ENCODE peak calls at places on chromosomes 1 and 21, in ten cellular contexts. One of them, this sample, is unnamed.

GRCh38 chr1:110007458-110007857 is 22.9 kb downstream of the AHCYL1 start:
- DNase-seq in colonic mucosa: no peak
- DNase-seq in CD4-positive, alpha-beta T cell: no peak
- DNase-seq in fibroblast of lung: no peak
- DNase-seq in keratinocyte: no peak
- DNase-seq in upper lobe of right lung: no peak
- DNase-seq in neuronal stem cell: no peak
- DNase-seq in GM23248: no peak
- DNase-seq in cardiac muscle cell: no peak
- DNase-seq in epithelial cell of prostate: no peak
- DNase-seq in this sample: no peak

GRCh38 chr1:184802739-184803492 is 48.3 kb upstream of the EDEM3 start:
- DNase-seq in colonic mucosa: no peak
- DNase-seq in CD4-positive, alpha-beta T cell: no peak
- DNase-seq in fibroblast of lung: peak; percentile 24
- DNase-seq in keratinocyte: no peak
- DNase-seq in upper lobe of right lung: no peak
- DNase-seq in neuronal stem cell: no peak
- DNase-seq in GM23248: peak; percentile 40
- DNase-seq in cardiac muscle cell: no peak
- DNase-seq in epithelial cell of prostate: no peak
- DNase-seq in this sample: no peak

GRCh38 chr21:32209580-32209979 is 69.3 kb downstream of the MIS18A start:
- DNase-seq in colonic mucosa: no peak
- DNase-seq in CD4-positive, alpha-beta T cell: no peak
- DNase-seq in fibroblast of lung: no peak
- DNase-seq in keratinocyte: no peak
- DNase-seq in upper lobe of right lung: no peak
- DNase-seq in neuronal stem cell: no peak
- DNase-seq in GM23248: no peak
- DNase-seq in cardiac muscle cell: no peak
- DNase-seq in epithelial cell of prostate: no peak
- DNase-seq in this sample: no peak

GRCh38 chr1:219518168-219518905 is 94.6 kb downstream of the ZC3H11B start:
- DNase-seq in colonic mucosa: no peak
- DNase-seq in CD4-positive, alpha-beta T cell: no peak
- DNase-seq in fibroblast of lung: peak; percentile 98
- DNase-seq in keratinocyte: peak; percentile 11
- DNase-seq in upper lobe of right lung: no peak
- DNase-seq in neuronal stem cell: no peak
- DNase-seq in GM23248: peak; percentile 47
- DNase-seq in cardiac muscle cell: peak; percentile 50
- DNase-seq in epithelial cell of prostate: peak; percentile 64
- DNase-seq in this sample: no peak

GRCh38 chr1:213535679-213536078 is 452.1 kb upstream of the PROX1 start:
- DNase-seq in colonic mucosa: no peak
- DNase-seq in CD4-positive, alpha-beta T cell: no peak
- DNase-seq in fibroblast of lung: no peak
- DNase-seq in keratinocyte: no peak
- DNase-seq in upper lobe of right lung: no peak
- DNase-seq in neuronal stem cell: no peak
- DNase-seq in GM23248: no peak
- DNase-seq in cardiac muscle cell: no peak
- DNase-seq in epithelial cell of prostate: no peak
- DNase-seq in this sample: no peak

GRCh38 chr1:108034396-108034795 is 69.4 kb upstream of the VAV3 start:
- DNase-seq in colonic mucosa: no peak
- DNase-seq in CD4-positive, alpha-beta T cell: no peak
- DNase-seq in fibroblast of lung: no peak
- DNase-seq in keratinocyte: no peak
- DNase-seq in upper lobe of right lung: no peak
- DNase-seq in neuronal stem cell: no peak
- DNase-seq in GM23248: peak; percentile 50
- DNase-seq in cardiac muscle cell: no peak
- DNase-seq in epithelial cell of prostate: no peak
- DNase-seq in this sample: no peak

GRCh38 chr1:153540394-153541361 is at the start of gene S100A5:
- DNase-seq in colonic mucosa: no peak
- DNase-seq in CD4-positive, alpha-beta T cell: peak; percentile 59
- DNase-seq in fibroblast of lung: peak; percentile 78
- DNase-seq in keratinocyte: no peak
- DNase-seq in upper lobe of right lung: peak; percentile 58
- DNase-seq in neuronal stem cell: no peak
- DNase-seq in GM23248: peak; percentile 71
- DNase-seq in cardiac muscle cell: peak; percentile 35
- DNase-seq in epithelial cell of prostate: no peak
- DNase-seq in this sample: no peak

GRCh38 chr1:85058311-85058710 is 10.0 kb upstream of the MCOLN3 start:
- DNase-seq in colonic mucosa: no peak
- DNase-seq in CD4-positive, alpha-beta T cell: no peak
- DNase-seq in fibroblast of lung: no peak
- DNase-seq in keratinocyte: no peak
- DNase-seq in upper lobe of right lung: no peak
- DNase-seq in neuronal stem cell: no peak
- DNase-seq in GM23248: no peak
- DNase-seq in cardiac muscle cell: no peak
- DNase-seq in epithelial cell of prostate: no peak
- DNase-seq in this sample: no peak

DNA sequence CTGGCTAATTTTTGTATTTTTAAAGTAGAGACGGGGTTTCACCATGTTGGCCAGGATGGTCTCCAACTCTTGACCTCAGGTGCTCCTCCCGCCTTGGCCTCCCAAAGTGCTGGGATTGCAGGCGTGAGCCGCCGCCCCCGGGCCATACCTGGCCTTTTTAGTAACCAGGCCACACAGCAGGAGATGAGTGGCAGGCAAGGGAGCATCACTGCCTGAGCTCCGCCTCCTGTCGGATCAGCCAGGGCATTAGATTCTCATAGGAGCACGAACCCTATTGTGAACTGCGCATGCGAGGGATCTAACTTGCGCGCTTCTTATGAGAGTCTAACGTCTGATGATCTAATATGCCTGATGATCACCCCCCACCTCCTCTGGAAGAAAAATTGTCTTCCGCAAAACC is 308.7 kb upstream of the PRMT6 start:
- DNase-seq in colonic mucosa: no peak
- DNase-seq in CD4-positive, alpha-beta T cell: no peak
- DNase-seq in fibroblast of lung: no peak
- DNase-seq in keratinocyte: no peak
- DNase-seq in upper lobe of right lung: peak; percentile 23
- DNase-seq in neuronal stem cell: no peak
- DNase-seq in GM23248: no peak
- DNase-seq in cardiac muscle cell: no peak
- DNase-seq in epithelial cell of prostate: no peak
- DNase-seq in this sample: no peak
- H3K27ac ChIP-seq in colonic mucosa: no peak overlapping the region
- H3K27ac ChIP-seq in CD4-positive, alpha-beta T cell: no peak overlapping the region
- H3K27ac ChIP-seq in fibroblast of lung: no peak overlapping the region
- H3K27ac ChIP-seq in keratinocyte: no peak overlapping the region
- H3K27ac ChIP-seq in upper lobe of right lung: no peak overlapping the region
- H3K27ac ChIP-seq in neuronal stem cell: no peak overlapping the region
- H3K27ac ChIP-seq in GM23248: no peak overlapping the region
- H3K27ac ChIP-seq in cardiac muscle cell: no peak overlapping the region
- H3K27ac ChIP-seq in epithelial cell of prostate: no peak overlapping the region
- H3K27ac ChIP-seq in this sample: no peak overlapping the region

GRCh38 chr1:47578862-47579419 is 141.1 kb downstream of the FOXD2 start:
- DNase-seq in colonic mucosa: no peak
- DNase-seq in CD4-positive, alpha-beta T cell: no peak
- DNase-seq in fibroblast of lung: no peak
- DNase-seq in keratinocyte: no peak
- DNase-seq in upper lobe of right lung: no peak
- DNase-seq in neuronal stem cell: no peak
- DNase-seq in GM23248: no peak
- DNase-seq in cardiac muscle cell: peak; percentile 21
- DNase-seq in epithelial cell of prostate: no peak
- DNase-seq in this sample: no peak

GRCh38 chr1:47579809-47580208 is 142.0 kb downstream of the FOXD2 start:
- DNase-seq in colonic mucosa: no peak
- DNase-seq in CD4-positive, alpha-beta T cell: no peak
- DNase-seq in fibroblast of lung: no peak
- DNase-seq in keratinocyte: no peak
- DNase-seq in upper lobe of right lung: no peak
- DNase-seq in neuronal stem cell: no peak
- DNase-seq in GM23248: no peak
- DNase-seq in cardiac muscle cell: no peak
- DNase-seq in epithelial cell of prostate: no peak
- DNase-seq in this sample: no peak

GRCh38 chr1:47577310-47578025 is 139.6 kb downstream of the FOXD2 start:
- DNase-seq in colonic mucosa: no peak
- DNase-seq in CD4-positive, alpha-beta T cell: no peak
- DNase-seq in fibroblast of lung: no peak
- DNase-seq in keratinocyte: no peak
- DNase-seq in upper lobe of right lung: no peak
- DNase-seq in neuronal stem cell: no peak
- DNase-seq in GM23248: no peak
- DNase-seq in cardiac muscle cell: no peak
- DNase-seq in epithelial cell of prostate: no peak
- DNase-seq in this sample: no peak

GRCh38 chr1:47576758-47577115 is 138.9 kb downstream of the FOXD2 start:
- DNase-seq in colonic mucosa: no peak
- DNase-seq in CD4-positive, alpha-beta T cell: no peak
- DNase-seq in fibroblast of lung: no peak
- DNase-seq in keratinocyte: no peak
- DNase-seq in upper lobe of right lung: no peak
- DNase-seq in neuronal stem cell: no peak
- DNase-seq in GM23248: no peak
- DNase-seq in cardiac muscle cell: no peak
- DNase-seq in epithelial cell of prostate: no peak
- DNase-seq in this sample: no peak

DNA sequence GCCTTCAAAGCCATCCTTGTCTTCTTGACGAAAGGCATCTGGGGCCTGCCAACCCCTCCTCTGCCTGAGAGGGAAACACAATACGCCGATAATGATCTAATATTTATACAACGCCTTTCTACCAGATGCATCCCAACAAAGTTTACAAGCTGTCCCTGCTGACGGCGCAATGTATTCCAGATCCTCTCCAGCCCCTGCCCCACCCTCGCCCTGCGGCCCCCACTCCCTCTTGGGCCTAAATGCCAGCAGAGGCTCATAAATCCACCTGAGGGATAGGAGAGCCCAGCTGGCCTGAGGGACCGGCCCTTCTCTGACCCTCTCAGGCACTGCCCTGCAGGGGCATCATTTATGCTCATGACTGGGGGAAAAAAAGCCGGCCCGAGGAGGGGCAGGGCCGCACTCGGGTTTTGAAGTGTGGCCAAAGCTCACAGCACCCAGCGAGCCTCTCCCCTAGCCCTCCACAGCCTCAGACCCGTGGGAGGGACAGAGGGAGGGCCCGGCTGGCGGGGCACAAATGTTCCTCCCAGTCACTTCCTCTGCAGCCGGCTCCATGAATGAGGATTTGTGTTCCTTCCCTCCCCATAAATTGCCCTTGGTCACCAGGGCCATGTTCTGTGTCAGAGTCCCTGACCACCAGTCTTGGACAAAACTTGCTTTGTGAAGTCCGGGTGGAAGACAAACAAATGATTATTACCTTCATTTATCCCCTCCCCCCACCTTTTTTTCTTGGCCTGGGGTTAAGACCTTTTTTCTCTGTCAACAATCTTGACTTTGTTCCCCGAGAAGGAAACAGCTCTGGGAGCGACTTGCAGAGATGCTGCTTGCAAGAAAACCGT is 140.4 kb downstream of the FOXD2 start:
- DNase-seq in colonic mucosa: peak; percentile 40
- DNase-seq in CD4-positive, alpha-beta T cell: no peak
- DNase-seq in fibroblast of lung: no peak
- DNase-seq in keratinocyte: no peak
- DNase-seq in upper lobe of right lung: no peak
- DNase-seq in neuronal stem cell: no peak
- DNase-seq in GM23248: no peak
- DNase-seq in cardiac muscle cell: no peak
- DNase-seq in epithelial cell of prostate: no peak
- DNase-seq in this sample: no peak
- H3K27ac ChIP-seq in colonic mucosa: no peak overlapping the region
- H3K27ac ChIP-seq in CD4-positive, alpha-beta T cell: no peak overlapping the region
- H3K27ac ChIP-seq in fibroblast of lung: no peak overlapping the region
- H3K27ac ChIP-seq in keratinocyte: no peak overlapping the region
- H3K27ac ChIP-seq in upper lobe of right lung: peak overlapping the region; percentile 58
- H3K27ac ChIP-seq in neuronal stem cell: no peak overlapping the region
- H3K27ac ChIP-seq in GM23248: no peak overlapping the region
- H3K27ac ChIP-seq in cardiac muscle cell: no peak overlapping the region
- H3K27ac ChIP-seq in epithelial cell of prostate: no peak overlapping the region
- H3K27ac ChIP-seq in this sample: peak overlapping the region; percentile 44

GRCh38 chr1:183632087-183632486 is 3.5 kb downstream of the ARPC5 start:
- DNase-seq in colonic mucosa: no peak
- DNase-seq in CD4-positive, alpha-beta T cell: no peak
- DNase-seq in fibroblast of lung: peak; percentile 74
- DNase-seq in keratinocyte: no peak
- DNase-seq in upper lobe of right lung: no peak
- DNase-seq in neuronal stem cell: no peak
- DNase-seq in GM23248: peak; percentile 80
- DNase-seq in cardiac muscle cell: peak; percentile 90
- DNase-seq in epithelial cell of prostate: no peak
- DNase-seq in this sample: no peak

GRCh38 chr1:183632964-183633363 is 2.6 kb downstream of the ARPC5 start:
- DNase-seq in colonic mucosa: no peak
- DNase-seq in CD4-positive, alpha-beta T cell: no peak
- DNase-seq in fibroblast of lung: no peak
- DNase-seq in keratinocyte: no peak
- DNase-seq in upper lobe of right lung: no peak
- DNase-seq in neuronal stem cell: no peak
- DNase-seq in GM23248: peak; percentile 18
- DNase-seq in cardiac muscle cell: no peak
- DNase-seq in epithelial cell of prostate: no peak
- DNase-seq in this sample: no peak

GRCh38 chr1:183628537-183628936 is 7.0 kb downstream of the ARPC5 start:
- DNase-seq in colonic mucosa: no peak
- DNase-seq in CD4-positive, alpha-beta T cell: no peak
- DNase-seq in fibroblast of lung: no peak
- DNase-seq in keratinocyte: no peak
- DNase-seq in upper lobe of right lung: no peak
- DNase-seq in neuronal stem cell: no peak
- DNase-seq in GM23248: no peak
- DNase-seq in cardiac muscle cell: no peak
- DNase-seq in epithelial cell of prostate: no peak
- DNase-seq in this sample: no peak

GRCh38 chr1:183633676-183634343 is 1.8 kb downstream of the ARPC5 start:
- DNase-seq in colonic mucosa: no peak
- DNase-seq in CD4-positive, alpha-beta T cell: no peak
- DNase-seq in fibroblast of lung: peak; percentile 92
- DNase-seq in keratinocyte: no peak
- DNase-seq in upper lobe of right lung: no peak
- DNase-seq in neuronal stem cell: no peak
- DNase-seq in GM23248: peak; percentile 84
- DNase-seq in cardiac muscle cell: peak; percentile 92
- DNase-seq in epithelial cell of prostate: no peak
- DNase-seq in this sample: no peak

DNA sequence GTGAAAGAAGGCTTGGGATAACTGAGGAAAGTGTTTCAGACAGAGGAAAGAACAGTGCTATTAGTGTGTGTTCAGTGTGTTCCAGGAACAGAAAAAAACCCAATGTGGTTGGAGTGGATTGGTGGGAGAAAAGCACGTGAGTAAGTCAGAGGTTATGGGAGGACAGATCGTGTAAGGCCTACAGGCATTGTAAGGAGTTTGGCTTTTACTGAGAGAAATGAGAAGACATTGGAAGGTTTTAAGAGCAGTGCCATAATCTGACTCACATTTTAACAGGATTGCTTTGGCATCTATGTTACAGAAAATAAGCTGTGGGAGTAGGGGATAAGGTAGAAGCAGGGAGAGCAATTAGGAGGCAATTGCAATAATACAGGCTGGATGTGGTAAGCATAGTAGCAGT is 4.8 kb downstream of the ARPC5 start:
- DNase-seq in colonic mucosa: no peak
- DNase-seq in CD4-positive, alpha-beta T cell: no peak
- DNase-seq in fibroblast of lung: peak; percentile 50
- DNase-seq in keratinocyte: no peak
- DNase-seq in upper lobe of right lung: no peak
- DNase-seq in neuronal stem cell: no peak
- DNase-seq in GM23248: peak; percentile 83
- DNase-seq in cardiac muscle cell: peak; percentile 72
- DNase-seq in epithelial cell of prostate: no peak
- DNase-seq in this sample: no peak
- H3K27ac ChIP-seq in colonic mucosa: no peak overlapping the region
- H3K27ac ChIP-seq in CD4-positive, alpha-beta T cell: no peak overlapping the region
- H3K27ac ChIP-seq in fibroblast of lung: no peak overlapping the region
- H3K27ac ChIP-seq in keratinocyte: peak overlapping the region; percentile 27
- H3K27ac ChIP-seq in upper lobe of right lung: peak overlapping the region; percentile 37
- H3K27ac ChIP-seq in neuronal stem cell: no peak overlapping the region
- H3K27ac ChIP-seq in GM23248: peak overlapping the region; percentile 79
- H3K27ac ChIP-seq in cardiac muscle cell: peak overlapping the region; percentile 27
- H3K27ac ChIP-seq in epithelial cell of prostate: peak overlapping the region; percentile 9
- H3K27ac ChIP-seq in this sample: peak overlapping the region; percentile 59

GRCh38 chr1:206890690-206891089 is 6.6 kb upstream of the IL24 start:
- DNase-seq in colonic mucosa: no peak
- DNase-seq in CD4-positive, alpha-beta T cell: no peak
- DNase-seq in fibroblast of lung: peak; percentile 75
- DNase-seq in keratinocyte: no peak
- DNase-seq in upper lobe of right lung: no peak
- DNase-seq in neuronal stem cell: no peak
- DNase-seq in GM23248: peak; percentile 70
- DNase-seq in cardiac muscle cell: peak; percentile 94
- DNase-seq in epithelial cell of prostate: no peak
- DNase-seq in this sample: no peak
- H3K27ac ChIP-seq in colonic mucosa: no peak overlapping the region
- H3K27ac ChIP-seq in CD4-positive, alpha-beta T cell: no peak overlapping the region
- H3K27ac ChIP-seq in fibroblast of lung: peak overlapping the region; percentile 89
- H3K27ac ChIP-seq in keratinocyte: peak overlapping the region; percentile 100
- H3K27ac ChIP-seq in upper lobe of right lung: no peak overlapping the region
- H3K27ac ChIP-seq in neuronal stem cell: no peak overlapping the region
- H3K27ac ChIP-seq in GM23248: peak overlapping the region; percentile 78
- H3K27ac ChIP-seq in cardiac muscle cell: no peak overlapping the region
- H3K27ac ChIP-seq in epithelial cell of prostate: peak overlapping the region; percentile 86
- H3K27ac ChIP-seq in this sample: no peak overlapping the region